ENCODE peak calls at places on chromosomes 11 and 22, in nine cellular contexts. A is non-pigmented ciliary epithelial cell, T is dermis blood vessel endothelial cell, L is iris pigment epithelial cell, K is fibroblast of lung, I is upper lobe of right lung, O is A172, U is iPS-NIHi11, M is cardiac muscle cell. W is an unnamed sample.

GRCh38 chr11:446886-447285 is 3.2 kb upstream of the PTDSS2 start:
- DNase-seq in A (no peak), T (no peak), L (no peak), K (no peak), I (peak), O (no peak), U (no peak), M (no peak), W (no peak)

GRCh38 chr11:61610905-61611304 is 30.0 kb upstream of the SYT7 start:
- DNase-seq in A (no peak), T (no peak), L (no peak), K (no peak), I (no peak), O (no peak), U (no peak), M (no peak), W (no peak)

GRCh38 chr22:46726066-46726985 is 11.7 kb downstream of the CERK start:
- DNase-seq in A (no peak), T (no peak), L (peak), K (no peak), I (no peak), O (no peak), U (no peak), M (no peak), W (no peak)

GRCh38 chr11:3132271-3132781 is 32.8 kb downstream of the OSBPL5 start:
- DNase-seq in A (no peak), T (no peak), L (no peak), K (no peak), I (peak), O (no peak), U (no peak), M (no peak), W (no peak)

GRCh38 chr22:46293591-46294260 is 2.9 kb upstream of the GTSE1 start:
- DNase-seq in A (no peak), T (no peak), L (peak), K (peak), I (no peak), O (no peak), U (no peak), M (no peak), W (no peak)

GRCh38 chr11:45368697-45369096 is 82.6 kb upstream of the SYT13 start:
- DNase-seq in A (no peak), T (no peak), L (no peak), K (no peak), I (no peak), O (no peak), U (no peak), M (no peak), W (no peak)

GRCh38 chr22:38070250-38070921 is 13.2 kb downstream of the PICK1 start:
- DNase-seq in A (no peak), T (no peak), L (no peak), K (no peak), I (no peak), O (no peak), U (no peak), M (no peak), W (no peak)

GRCh38 chr11:109864161-109864661 is 229.0 kb upstream of the ZC3H12C start:
- DNase-seq in A (peak), T (no peak), L (peak), K (no peak), I (no peak), O (no peak), U (no peak), M (no peak), W (peak)

GRCh38 chr11:76835928-76836612 is 24.6 kb upstream of the ACER3 start:
- DNase-seq in A (no peak), T (peak), L (peak), K (peak), I (no peak), O (peak), U (no peak), M (peak), W (no peak)

GRCh38 chr11:58685973-58686720 is 45.6 kb downstream of the GLYAT start:
- DNase-seq in A (no peak), T (no peak), L (no peak), K (no peak), I (no peak), O (no peak), U (no peak), M (no peak), W (peak)

GRCh38 chr11:82996966-82997606 is 74.6 kb downstream of the RAB30 start:
- DNase-seq in A (no peak), T (peak), L (peak), K (no peak), I (no peak), O (peak), U (no peak), M (no peak), W (peak)

GRCh38 chr11:2122222-2122906 is 16.8 kb downstream of the IGF2 start:
- DNase-seq in A (no peak), T (no peak), L (peak), K (peak), I (no peak), O (no peak), U (peak), M (peak), W (no peak)

GRCh38 chr22:43186272-43187170 is at the start of gene TTLL12:
- DNase-seq in A (no peak), T (peak), L (peak), K (peak), I (peak), O (no peak), U (peak), M (peak), W (peak)

GRCh38 chr11:101010899-101011298 is 118.7 kb downstream of the PGR start:
- DNase-seq in A (no peak), T (no peak), L (no peak), K (no peak), I (no peak), O (peak), U (peak), M (no peak), W (no peak)

GRCh38 chr11:65298655-65299179 is 15.9 kb upstream of the CDC42EP2 start:
- DNase-seq in A (no peak), T (peak), L (no peak), K (peak), I (no peak), O (peak), U (no peak), M (peak), W (no peak)

GRCh38 chr11:81359476-81359875 is 1374.2 kb downstream of the FAM181B start:
- DNase-seq in A (no peak), T (no peak), L (no peak), K (no peak), I (no peak), O (peak), U (no peak), M (no peak), W (no peak)

GRCh38 chr22:46908641-46909107 is 146.2 kb downstream of the TBC1D22A start:
- DNase-seq in A (no peak), T (no peak), L (no peak), K (no peak), I (peak), O (no peak), U (peak), M (no peak), W (no peak)

GRCh38 chr11:33135216-33135615 is 26.1 kb downstream of the CSTF3 start:
- DNase-seq in A (peak), T (no peak), L (peak), K (peak), I (no peak), O (no peak), U (no peak), M (peak), W (no peak)

W was measured in GM12865.